ENCODE peak calls at places on chromosome 9, in six cellular contexts. H is GM20000; M is cardiac muscle cell; S is AG10803; D is RPMI7951; X is stimulated activated CD8-positive, alpha-beta memory T cell treated with anti-CD3 and anti-CD28 coated beads, Interleukin-4, amount 100 ng/mL, for 1 hour. F is an unnamed sample.

GRCh38 chr9:21788752-21789151 is 13.7 kb upstream of the MTAP start:
- DNase-seq in H (no peak), D (no peak), M (no peak), S (no peak), X (no peak), F (no peak)

GRCh38 chr9:130883479-130883878 is 13.1 kb downstream of the QRFP start:
- DNase-seq in H (no peak), X (no peak), D (no peak), M (no peak), S (no peak), F (no peak)

GRCh38 chr9:69200071-69200470 is 26.0 kb downstream of the TJP2 start:
- DNase-seq in M (peak), H (no peak), D (peak), S (no peak), X (no peak), F (no peak)

GRCh38 chr9:113409481-113409880 is 994 bp downstream of the POLE3 start:
- DNase-seq in H (no peak), S (no peak), X (no peak), D (no peak), M (no peak), F (no peak)

GRCh38 chr9:106964329-106964728 is 101.4 kb downstream of the ZNF462 start:
- DNase-seq in H (no peak), S (no peak), X (no peak), D (no peak), M (no peak), F (no peak)

GRCh38 chr9:99607852-99608448 is 213.7 kb upstream of the NR4A3 start:
- DNase-seq in X (no peak), M (no peak), S (no peak), D (no peak), H (no peak), F (no peak)

GRCh38 chr9:72579190-72579589 is 57.8 kb downstream of the TMC1 start:
- DNase-seq in M (peak), D (peak), S (peak), X (no peak), H (no peak), F (no peak)

GRCh38 chr9:10144336-10144735 is 468.5 kb downstream of the PTPRD start:
- DNase-seq in M (no peak), D (no peak), H (no peak), X (no peak), S (no peak), F (no peak)

GRCh38 chr9:87420884-87421283 is 76.8 kb upstream of the DAPK1 start:
- DNase-seq in S (no peak), D (no peak), X (no peak), H (no peak), M (no peak), F (no peak)

GRCh38 chr9:83691492-83691891 is 16.3 kb downstream of the UBQLN1 start:
- DNase-seq in H (no peak), X (no peak), D (no peak), S (no peak), M (no peak), F (no peak)

GRCh38 chr9:38622083-38622674 is 1.8 kb upstream of the ANKRD18A start:
- DNase-seq in D (no peak), H (no peak), M (no peak), S (no peak), X (no peak), F (no peak)

GRCh38 chr9:123353041-123353440 is 3.0 kb upstream of the CRB2 start:
- DNase-seq in H (peak), M (no peak), S (no peak), X (no peak), D (no peak), F (no peak)

GRCh38 chr9:12955510-12956163 is 180.8 kb downstream of the LURAP1L start:
- DNase-seq in X (no peak), M (no peak), D (peak), S (no peak), H (no peak), F (no peak)

GRCh38 chr9:31519011-31519410 is 865.4 kb upstream of the ACO1 start:
- DNase-seq in D (no peak), H (no peak), S (no peak), X (no peak), M (peak), F (no peak)

GRCh38 chr9:126980231-126980630 is 65.6 kb downstream of the RALGPS1 start:
- DNase-seq in D (peak), M (peak), H (no peak), X (no peak), S (peak), F (no peak)